ENCODE peak calls at places on chromosomes 5 and 9, in five cellular contexts. D is IMR-90; E is AML-193; Z is effector CD4-positive, alpha-beta T cell; K is Kasumi-1. S is an unnamed sample.

GRCh38 chr9:69773258-69773657 is 13.4 kb upstream of the PTAR1 start:
- DNase-seq in E (no peak), D (no peak), K (no peak), Z (no peak), S (no peak)

GRCh38 chr9:124264812-124265211 is 7.1 kb downstream of the NEK6 start:
- DNase-seq in E (peak), D (peak), K (no peak), Z (no peak), S (no peak)

GRCh38 chr5:142110046-142110531 is 1.5 kb downstream of the NDFIP1 start:
- DNase-seq in K (peak), E (peak), Z (no peak), D (peak), S (peak)

GRCh38 chr5:168287362-168287761 is 4.1 kb upstream of the WWC1 start:
- DNase-seq in D (no peak), E (no peak), Z (no peak), K (no peak), S (no peak)

GRCh38 chr9:110782701-110783100 is 114.1 kb downstream of the MUSK start:
- DNase-seq in K (no peak), E (no peak), D (peak), Z (no peak), S (peak)

GRCh38 chr9:124844291-124844690 is 9.0 kb upstream of the WDR38 start:
- DNase-seq in K (no peak), E (no peak), Z (no peak), D (no peak), S (no peak)

GRCh38 chr9:121684381-121685145 is 33.1 kb downstream of the DAB2IP start:
- DNase-seq in D (no peak), Z (no peak), K (peak), E (no peak), S (no peak)

GRCh38 chr5:180494510-180495181 is 467 bp downstream of the CNOT6 start:
- DNase-seq in D (no peak), E (no peak), K (no peak), Z (peak), S (peak)

GRCh38 chr9:34451545-34451944 is 6.8 kb downstream of the FAM219A start:
- DNase-seq in D (peak), E (no peak), K (no peak), Z (no peak), S (peak)